ENCODE peak calls at places on chromosomes 12 and 14, in eight cellular contexts. V is neuronal stem cell; P is glutamatergic neuron; F is Calu3; T is H4; R is stimulated activated CD4-positive, alpha-beta T cell treated with anti-CD3 and anti-CD28 coated beads, Interleukin-2, amount 100 ng/mL, for 48 hours; D is midbrain; J is H1. O is an unnamed sample.

GRCh38 chr12:52037248-52037861 is 13.9 kb upstream of the NR4A1 start:
- DNase-seq in D (peak; percentile 27), P (peak; percentile 57), T (no peak), R (no peak), F (peak; percentile 58), V (no peak), J (no peak), O (peak; percentile 54)

GRCh38 chr12:14167005-14167628 is 185.7 kb upstream of the GRIN2B start:
- DNase-seq in F (peak; percentile 58), R (peak; percentile 24), P (peak; percentile 60), J (no peak), T (peak; percentile 39), V (peak; percentile 66), D (peak; percentile 79), O (peak; percentile 68)

GRCh38 chr14:71645656-71646055 is 286.6 kb upstream of the RGS6 start:
- DNase-seq in J (no peak), D (no peak), F (no peak), R (no peak), T (no peak), P (no peak), V (no peak), O (no peak)

GRCh38 chr14:37150414-37150813 is 22.0 kb downstream of the SLC25A21 start:
- DNase-seq in F (peak; percentile 15), R (no peak), T (peak; percentile 43), P (no peak), V (no peak), D (peak; percentile 60), J (no peak), O (peak; percentile 9)

GRCh38 chr14:97956944-97957343 is 1159.8 kb downstream of the VRK1 start:
- DNase-seq in D (no peak), J (no peak), R (no peak), F (no peak), V (no peak), P (no peak), T (no peak), O (no peak)

GRCh38 chr12:69918287-69918686 is 93.3 kb downstream of the MYRFL start:
- DNase-seq in V (no peak), D (no peak), T (no peak), P (no peak), R (no peak), F (no peak), J (no peak), O (no peak)

GRCh38 chr14:38618514-38618913 is 362.6 kb upstream of the CLEC14A start:
- DNase-seq in T (no peak), F (no peak), D (no peak), R (no peak), J (no peak), V (no peak), P (no peak), O (peak; percentile 2)

GRCh38 chr12:113333877-113334785 is 778 bp downstream of the SLC8B1 start:
- DNase-seq in T (no peak), F (peak; percentile 12), P (no peak), D (no peak), R (no peak), V (no peak), J (no peak), O (no peak)

GRCh38 chr12:90216815-90217214 is 508.2 kb upstream of the ATP2B1 start:
- DNase-seq in T (no peak), F (peak; percentile 22), R (no peak), J (no peak), V (no peak), D (no peak), P (no peak), O (no peak)

GRCh38 chr14:68248481-68249255 is 429.1 kb downstream of the RAD51B start:
- DNase-seq in P (peak; percentile 20), F (peak; percentile 10), V (peak; percentile 64), T (peak; percentile 81), J (no peak), D (peak; percentile 68), R (no peak), O (peak; percentile 20)

O was measured in HuH-7.